ENCODE peak calls at places on chromosomes 2 and 18, in nine cellular contexts. One of them, this sample, is unnamed.

GRCh38 chr2:109031481-109032228 is 42.6 kb upstream of the EDAR start:
- DNase-seq in HCEC 1CT: no peak
- DNase-seq in stimulated activated CD4-positive, alpha-beta T cell treated with anti-CD3 and anti-CD28 coated beads, Interleukin-4, amount 100 ng/mL, for 48 hours: peak
- DNase-seq in iris pigment epithelial cell: peak
- DNase-seq in NCI-H1092 treated with DMSO at 0.1 percent for 48 hours: peak
- DNase-seq in central memory CD4-positive, alpha-beta T cell: peak
- DNase-seq in suprapubic skin: no peak
- DNase-seq in AG08395: peak
- DNase-seq in cardiac fibroblast: peak
- DNase-seq in this sample: peak

GRCh38 chr18:7104649-7105048 is 12.9 kb downstream of the LAMA1 start:
- DNase-seq in AG08395: no peak
- DNase-seq in suprapubic skin: no peak
- DNase-seq in NCI-H1092 treated with DMSO at 0.1 percent for 48 hours: no peak
- DNase-seq in iris pigment epithelial cell: no peak
- DNase-seq in central memory CD4-positive, alpha-beta T cell: no peak
- DNase-seq in HCEC 1CT: no peak
- DNase-seq in cardiac fibroblast: no peak
- DNase-seq in stimulated activated CD4-positive, alpha-beta T cell treated with anti-CD3 and anti-CD28 coated beads, Interleukin-4, amount 100 ng/mL, for 48 hours: no peak
- DNase-seq in this sample: no peak

GRCh38 chr2:220064282-220065042 is 437.0 kb downstream of the SLC4A3 start:
- DNase-seq in NCI-H1092 treated with DMSO at 0.1 percent for 48 hours: no peak
- DNase-seq in stimulated activated CD4-positive, alpha-beta T cell treated with anti-CD3 and anti-CD28 coated beads, Interleukin-4, amount 100 ng/mL, for 48 hours: no peak
- DNase-seq in HCEC 1CT: no peak
- DNase-seq in central memory CD4-positive, alpha-beta T cell: no peak
- DNase-seq in AG08395: no peak
- DNase-seq in suprapubic skin: no peak
- DNase-seq in iris pigment epithelial cell: peak
- DNase-seq in cardiac fibroblast: no peak
- DNase-seq in this sample: no peak

GRCh38 chr2:162071016-162071415 is 3.0 kb downstream of the DPP4 start:
- DNase-seq in NCI-H1092 treated with DMSO at 0.1 percent for 48 hours: no peak
- DNase-seq in central memory CD4-positive, alpha-beta T cell: no peak
- DNase-seq in cardiac fibroblast: peak
- DNase-seq in stimulated activated CD4-positive, alpha-beta T cell treated with anti-CD3 and anti-CD28 coated beads, Interleukin-4, amount 100 ng/mL, for 48 hours: no peak
- DNase-seq in HCEC 1CT: peak
- DNase-seq in iris pigment epithelial cell: peak
- DNase-seq in AG08395: no peak
- DNase-seq in suprapubic skin: no peak
- DNase-seq in this sample: no peak

GRCh38 chr18:32238635-32239268 is 48.9 kb downstream of the MEP1B start:
- DNase-seq in iris pigment epithelial cell: no peak
- DNase-seq in cardiac fibroblast: no peak
- DNase-seq in stimulated activated CD4-positive, alpha-beta T cell treated with anti-CD3 and anti-CD28 coated beads, Interleukin-4, amount 100 ng/mL, for 48 hours: no peak
- DNase-seq in HCEC 1CT: no peak
- DNase-seq in suprapubic skin: no peak
- DNase-seq in AG08395: no peak
- DNase-seq in central memory CD4-positive, alpha-beta T cell: no peak
- DNase-seq in NCI-H1092 treated with DMSO at 0.1 percent for 48 hours: no peak
- DNase-seq in this sample: no peak

GRCh38 chr2:207318071-207318683 is 152.4 kb upstream of the KLF7 start:
- DNase-seq in central memory CD4-positive, alpha-beta T cell: no peak
- DNase-seq in cardiac fibroblast: no peak
- DNase-seq in iris pigment epithelial cell: peak
- DNase-seq in AG08395: no peak
- DNase-seq in suprapubic skin: no peak
- DNase-seq in stimulated activated CD4-positive, alpha-beta T cell treated with anti-CD3 and anti-CD28 coated beads, Interleukin-4, amount 100 ng/mL, for 48 hours: no peak
- DNase-seq in NCI-H1092 treated with DMSO at 0.1 percent for 48 hours: no peak
- DNase-seq in HCEC 1CT: no peak
- DNase-seq in this sample: peak

GRCh38 chr2:15041429-15041837 is 408.9 kb downstream of the LRATD1 start:
- DNase-seq in iris pigment epithelial cell: no peak
- DNase-seq in stimulated activated CD4-positive, alpha-beta T cell treated with anti-CD3 and anti-CD28 coated beads, Interleukin-4, amount 100 ng/mL, for 48 hours: no peak
- DNase-seq in suprapubic skin: no peak
- DNase-seq in AG08395: no peak
- DNase-seq in cardiac fibroblast: no peak
- DNase-seq in HCEC 1CT: no peak
- DNase-seq in central memory CD4-positive, alpha-beta T cell: no peak
- DNase-seq in NCI-H1092 treated with DMSO at 0.1 percent for 48 hours: peak
- DNase-seq in this sample: peak

GRCh38 chr2:4695281-4695861 is 992.0 kb downstream of the DCDC2C start:
- DNase-seq in iris pigment epithelial cell: no peak
- DNase-seq in central memory CD4-positive, alpha-beta T cell: no peak
- DNase-seq in NCI-H1092 treated with DMSO at 0.1 percent for 48 hours: no peak
- DNase-seq in cardiac fibroblast: no peak
- DNase-seq in AG08395: no peak
- DNase-seq in stimulated activated CD4-positive, alpha-beta T cell treated with anti-CD3 and anti-CD28 coated beads, Interleukin-4, amount 100 ng/mL, for 48 hours: no peak
- DNase-seq in HCEC 1CT: no peak
- DNase-seq in suprapubic skin: no peak
- DNase-seq in this sample: no peak

GRCh38 chr2:96025107-96025492 is 9.6 kb downstream of the GPAT2 start:
- DNase-seq in suprapubic skin: no peak
- DNase-seq in central memory CD4-positive, alpha-beta T cell: no peak
- DNase-seq in stimulated activated CD4-positive, alpha-beta T cell treated with anti-CD3 and anti-CD28 coated beads, Interleukin-4, amount 100 ng/mL, for 48 hours: no peak
- DNase-seq in AG08395: no peak
- DNase-seq in NCI-H1092 treated with DMSO at 0.1 percent for 48 hours: no peak
- DNase-seq in HCEC 1CT: no peak
- DNase-seq in iris pigment epithelial cell: no peak
- DNase-seq in cardiac fibroblast: no peak
- DNase-seq in this sample: no peak

GRCh38 chr2:169073211-169073971 is 4.0 kb downstream of the DHRS9 start:
- DNase-seq in stimulated activated CD4-positive, alpha-beta T cell treated with anti-CD3 and anti-CD28 coated beads, Interleukin-4, amount 100 ng/mL, for 48 hours: no peak
- DNase-seq in HCEC 1CT: peak
- DNase-seq in AG08395: no peak
- DNase-seq in NCI-H1092 treated with DMSO at 0.1 percent for 48 hours: no peak
- DNase-seq in central memory CD4-positive, alpha-beta T cell: no peak
- DNase-seq in suprapubic skin: no peak
- DNase-seq in cardiac fibroblast: peak
- DNase-seq in iris pigment epithelial cell: no peak
- DNase-seq in this sample: no peak

GRCh38 chr2:25649790-25650189 is 23.6 kb downstream of the DTNB start:
- DNase-seq in central memory CD4-positive, alpha-beta T cell: no peak
- DNase-seq in NCI-H1092 treated with DMSO at 0.1 percent for 48 hours: no peak
- DNase-seq in cardiac fibroblast: no peak
- DNase-seq in AG08395: no peak
- DNase-seq in suprapubic skin: no peak
- DNase-seq in HCEC 1CT: no peak
- DNase-seq in stimulated activated CD4-positive, alpha-beta T cell treated with anti-CD3 and anti-CD28 coated beads, Interleukin-4, amount 100 ng/mL, for 48 hours: no peak
- DNase-seq in iris pigment epithelial cell: no peak
- DNase-seq in this sample: no peak

GRCh38 chr2:229261599-229261998 is 9.5 kb downstream of the PID1 start:
- DNase-seq in suprapubic skin: no peak
- DNase-seq in HCEC 1CT: no peak
- DNase-seq in NCI-H1092 treated with DMSO at 0.1 percent for 48 hours: no peak
- DNase-seq in cardiac fibroblast: no peak
- DNase-seq in central memory CD4-positive, alpha-beta T cell: no peak
- DNase-seq in stimulated activated CD4-positive, alpha-beta T cell treated with anti-CD3 and anti-CD28 coated beads, Interleukin-4, amount 100 ng/mL, for 48 hours: no peak
- DNase-seq in AG08395: no peak
- DNase-seq in iris pigment epithelial cell: no peak
- DNase-seq in this sample: no peak

GRCh38 chr18:27473359-27473758 is 288.3 kb upstream of the CHST9 start:
- DNase-seq in suprapubic skin: no peak
- DNase-seq in stimulated activated CD4-positive, alpha-beta T cell treated with anti-CD3 and anti-CD28 coated beads, Interleukin-4, amount 100 ng/mL, for 48 hours: no peak
- DNase-seq in iris pigment epithelial cell: no peak
- DNase-seq in cardiac fibroblast: no peak
- DNase-seq in central memory CD4-positive, alpha-beta T cell: no peak
- DNase-seq in NCI-H1092 treated with DMSO at 0.1 percent for 48 hours: no peak
- DNase-seq in HCEC 1CT: no peak
- DNase-seq in AG08395: no peak
- DNase-seq in this sample: no peak

GRCh38 chr2:179422037-179422643 is 157.5 kb upstream of the SESTD1 start:
- DNase-seq in central memory CD4-positive, alpha-beta T cell: no peak
- DNase-seq in HCEC 1CT: peak
- DNase-seq in cardiac fibroblast: peak
- DNase-seq in NCI-H1092 treated with DMSO at 0.1 percent for 48 hours: peak
- DNase-seq in iris pigment epithelial cell: peak
- DNase-seq in suprapubic skin: peak
- DNase-seq in AG08395: peak
- DNase-seq in stimulated activated CD4-positive, alpha-beta T cell treated with anti-CD3 and anti-CD28 coated beads, Interleukin-4, amount 100 ng/mL, for 48 hours: peak
- DNase-seq in this sample: peak

GRCh38 chr18:28666216-28666615 is 489.3 kb upstream of the CDH2 start:
- DNase-seq in central memory CD4-positive, alpha-beta T cell: no peak
- DNase-seq in cardiac fibroblast: peak
- DNase-seq in NCI-H1092 treated with DMSO at 0.1 percent for 48 hours: no peak
- DNase-seq in iris pigment epithelial cell: peak
- DNase-seq in AG08395: no peak
- DNase-seq in stimulated activated CD4-positive, alpha-beta T cell treated with anti-CD3 and anti-CD28 coated beads, Interleukin-4, amount 100 ng/mL, for 48 hours: no peak
- DNase-seq in HCEC 1CT: no peak
- DNase-seq in suprapubic skin: no peak
- DNase-seq in this sample: peak

GRCh38 chr2:219803294-219803693 is 175.9 kb downstream of the SLC4A3 start:
- DNase-seq in AG08395: peak
- DNase-seq in NCI-H1092 treated with DMSO at 0.1 percent for 48 hours: no peak
- DNase-seq in suprapubic skin: no peak
- DNase-seq in cardiac fibroblast: peak
- DNase-seq in iris pigment epithelial cell: peak
- DNase-seq in central memory CD4-positive, alpha-beta T cell: no peak
- DNase-seq in HCEC 1CT: peak
- DNase-seq in stimulated activated CD4-positive, alpha-beta T cell treated with anti-CD3 and anti-CD28 coated beads, Interleukin-4, amount 100 ng/mL, for 48 hours: no peak
- DNase-seq in this sample: peak

GRCh38 chr2:38293152-38293865 is 83.8 kb downstream of the ATL2 start:
- DNase-seq in central memory CD4-positive, alpha-beta T cell: no peak
- DNase-seq in stimulated activated CD4-positive, alpha-beta T cell treated with anti-CD3 and anti-CD28 coated beads, Interleukin-4, amount 100 ng/mL, for 48 hours: no peak
- DNase-seq in cardiac fibroblast: peak
- DNase-seq in suprapubic skin: no peak
- DNase-seq in NCI-H1092 treated with DMSO at 0.1 percent for 48 hours: no peak
- DNase-seq in AG08395: peak
- DNase-seq in iris pigment epithelial cell: peak
- DNase-seq in HCEC 1CT: no peak
- DNase-seq in this sample: no peak

GRCh38 chr2:46504685-46505559 is 25.6 kb downstream of the TMEM247 start:
- DNase-seq in AG08395: no peak
- DNase-seq in cardiac fibroblast: no peak
- DNase-seq in central memory CD4-positive, alpha-beta T cell: no peak
- DNase-seq in HCEC 1CT: no peak
- DNase-seq in iris pigment epithelial cell: no peak
- DNase-seq in suprapubic skin: no peak
- DNase-seq in stimulated activated CD4-positive, alpha-beta T cell treated with anti-CD3 and anti-CD28 coated beads, Interleukin-4, amount 100 ng/mL, for 48 hours: no peak
- DNase-seq in NCI-H1092 treated with DMSO at 0.1 percent for 48 hours: no peak
- DNase-seq in this sample: no peak

GRCh38 chr2:95231723-95232122 is 24.4 kb downstream of the ZNF892 start:
- DNase-seq in AG08395: peak
- DNase-seq in NCI-H1092 treated with DMSO at 0.1 percent for 48 hours: peak
- DNase-seq in central memory CD4-positive, alpha-beta T cell: no peak
- DNase-seq in HCEC 1CT: peak
- DNase-seq in iris pigment epithelial cell: peak
- DNase-seq in suprapubic skin: peak
- DNase-seq in stimulated activated CD4-positive, alpha-beta T cell treated with anti-CD3 and anti-CD28 coated beads, Interleukin-4, amount 100 ng/mL, for 48 hours: peak
- DNase-seq in cardiac fibroblast: peak
- DNase-seq in this sample: peak

GRCh38 chr18:8895987-8896619 is 190.7 kb downstream of the MTCL1 start:
- DNase-seq in HCEC 1CT: peak
- DNase-seq in cardiac fibroblast: peak
- DNase-seq in suprapubic skin: no peak
- DNase-seq in iris pigment epithelial cell: peak
- DNase-seq in NCI-H1092 treated with DMSO at 0.1 percent for 48 hours: no peak
- DNase-seq in AG08395: peak
- DNase-seq in central memory CD4-positive, alpha-beta T cell: no peak
- DNase-seq in stimulated activated CD4-positive, alpha-beta T cell treated with anti-CD3 and anti-CD28 coated beads, Interleukin-4, amount 100 ng/mL, for 48 hours: no peak
- DNase-seq in this sample: peak

GRCh38 chr2:105885456-105885855 is 140.7 kb downstream of the NCK2 start:
- DNase-seq in stimulated activated CD4-positive, alpha-beta T cell treated with anti-CD3 and anti-CD28 coated beads, Interleukin-4, amount 100 ng/mL, for 48 hours: no peak
- DNase-seq in central memory CD4-positive, alpha-beta T cell: no peak
- DNase-seq in HCEC 1CT: no peak
- DNase-seq in AG08395: no peak
- DNase-seq in cardiac fibroblast: no peak
- DNase-seq in NCI-H1092 treated with DMSO at 0.1 percent for 48 hours: no peak
- DNase-seq in iris pigment epithelial cell: no peak
- DNase-seq in suprapubic skin: no peak
- DNase-seq in this sample: no peak

GRCh38 chr2:219643084-219643473 is 15.6 kb downstream of the SLC4A3 start:
- DNase-seq in HCEC 1CT: no peak
- DNase-seq in NCI-H1092 treated with DMSO at 0.1 percent for 48 hours: no peak
- DNase-seq in central memory CD4-positive, alpha-beta T cell: no peak
- DNase-seq in stimulated activated CD4-positive, alpha-beta T cell treated with anti-CD3 and anti-CD28 coated beads, Interleukin-4, amount 100 ng/mL, for 48 hours: no peak
- DNase-seq in AG08395: no peak
- DNase-seq in suprapubic skin: no peak
- DNase-seq in iris pigment epithelial cell: no peak
- DNase-seq in cardiac fibroblast: no peak
- DNase-seq in this sample: no peak

GRCh38 chr2:15809504-15809903 is 130.8 kb upstream of the MYCN start:
- DNase-seq in iris pigment epithelial cell: no peak
- DNase-seq in HCEC 1CT: no peak
- DNase-seq in central memory CD4-positive, alpha-beta T cell: no peak
- DNase-seq in AG08395: no peak
- DNase-seq in cardiac fibroblast: no peak
- DNase-seq in suprapubic skin: no peak
- DNase-seq in NCI-H1092 treated with DMSO at 0.1 percent for 48 hours: no peak
- DNase-seq in stimulated activated CD4-positive, alpha-beta T cell treated with anti-CD3 and anti-CD28 coated beads, Interleukin-4, amount 100 ng/mL, for 48 hours: no peak
- DNase-seq in this sample: no peak

GRCh38 chr18:25678226-25678625 is 326.3 kb upstream of the ZNF521 start:
- DNase-seq in HCEC 1CT: no peak
- DNase-seq in NCI-H1092 treated with DMSO at 0.1 percent for 48 hours: no peak
- DNase-seq in iris pigment epithelial cell: no peak
- DNase-seq in suprapubic skin: no peak
- DNase-seq in AG08395: no peak
- DNase-seq in cardiac fibroblast: no peak
- DNase-seq in central memory CD4-positive, alpha-beta T cell: no peak
- DNase-seq in stimulated activated CD4-positive, alpha-beta T cell treated with anti-CD3 and anti-CD28 coated beads, Interleukin-4, amount 100 ng/mL, for 48 hours: no peak
- DNase-seq in this sample: peak

GRCh38 chr2:239991689-239992314 is 33.3 kb downstream of the NDUFA10 start:
- DNase-seq in suprapubic skin: no peak
- DNase-seq in cardiac fibroblast: peak
- DNase-seq in AG08395: peak
- DNase-seq in HCEC 1CT: peak
- DNase-seq in stimulated activated CD4-positive, alpha-beta T cell treated with anti-CD3 and anti-CD28 coated beads, Interleukin-4, amount 100 ng/mL, for 48 hours: no peak
- DNase-seq in central memory CD4-positive, alpha-beta T cell: peak
- DNase-seq in NCI-H1092 treated with DMSO at 0.1 percent for 48 hours: peak
- DNase-seq in iris pigment epithelial cell: peak
- DNase-seq in this sample: peak

GRCh38 chr18:22604390-22604985 is 186.8 kb upstream of the CTAGE1 start:
- DNase-seq in central memory CD4-positive, alpha-beta T cell: no peak
- DNase-seq in suprapubic skin: no peak
- DNase-seq in AG08395: no peak
- DNase-seq in iris pigment epithelial cell: peak
- DNase-seq in NCI-H1092 treated with DMSO at 0.1 percent for 48 hours: peak
- DNase-seq in HCEC 1CT: no peak
- DNase-seq in cardiac fibroblast: peak
- DNase-seq in stimulated activated CD4-positive, alpha-beta T cell treated with anti-CD3 and anti-CD28 coated beads, Interleukin-4, amount 100 ng/mL, for 48 hours: no peak
- DNase-seq in this sample: peak

GRCh38 chr2:65345626-65346025 is 86.8 kb downstream of the SPRED2 start:
- DNase-seq in stimulated activated CD4-positive, alpha-beta T cell treated with anti-CD3 and anti-CD28 coated beads, Interleukin-4, amount 100 ng/mL, for 48 hours: no peak
- DNase-seq in AG08395: peak
- DNase-seq in suprapubic skin: no peak
- DNase-seq in cardiac fibroblast: peak
- DNase-seq in HCEC 1CT: no peak
- DNase-seq in iris pigment epithelial cell: no peak
- DNase-seq in central memory CD4-positive, alpha-beta T cell: no peak
- DNase-seq in NCI-H1092 treated with DMSO at 0.1 percent for 48 hours: no peak
- DNase-seq in this sample: no peak

GRCh38 chr18:54950221-54950620 is 9.0 kb downstream of the CCDC68 start:
- DNase-seq in AG08395: no peak
- DNase-seq in NCI-H1092 treated with DMSO at 0.1 percent for 48 hours: peak
- DNase-seq in cardiac fibroblast: no peak
- DNase-seq in suprapubic skin: no peak
- DNase-seq in HCEC 1CT: no peak
- DNase-seq in iris pigment epithelial cell: no peak
- DNase-seq in stimulated activated CD4-positive, alpha-beta T cell treated with anti-CD3 and anti-CD28 coated beads, Interleukin-4, amount 100 ng/mL, for 48 hours: no peak
- DNase-seq in central memory CD4-positive, alpha-beta T cell: no peak
- DNase-seq in this sample: no peak

GRCh38 chr18:67621025-67621713 is 104.6 kb upstream of the DSEL start:
- DNase-seq in AG08395: no peak
- DNase-seq in stimulated activated CD4-positive, alpha-beta T cell treated with anti-CD3 and anti-CD28 coated beads, Interleukin-4, amount 100 ng/mL, for 48 hours: no peak
- DNase-seq in central memory CD4-positive, alpha-beta T cell: no peak
- DNase-seq in HCEC 1CT: no peak
- DNase-seq in cardiac fibroblast: no peak
- DNase-seq in iris pigment epithelial cell: no peak
- DNase-seq in NCI-H1092 treated with DMSO at 0.1 percent for 48 hours: no peak
- DNase-seq in suprapubic skin: no peak
- DNase-seq in this sample: no peak